ENCODE peak calls at places on chromosomes 13 and 19, in ten cellular contexts. One of them, this sample, is unnamed.

GRCh38 chr13:25169951-25170553 is 2.0 kb downstream of the AMER2 start:
- DNase-seq in fibroblast of the conjunctiva: no peak
- DNase-seq in Peyer's patch: no peak
- DNase-seq in MG63: no peak
- DNase-seq in stimulated activated naive CD8-positive, alpha-beta T cell treated with anti-CD3 and anti-CD28 coated beads, Interleukin-15, amount 100 ng/mL, for 72 hours: no peak
- DNase-seq in activated CD4-positive, alpha-beta T cell treated with anti-CD3 and anti-CD28 coated beads, Interleukin-2, amount 10 ng/mL, durations not matched to agents 24 days and 14 days: no peak
- DNase-seq in A673: peak
- DNase-seq in occipital lobe: no peak
- DNase-seq in sciatic nerve: no peak
- DNase-seq in choroid plexus epithelial cell: no peak
- DNase-seq in this sample: no peak

GRCh38 chr19:15828121-15828620 is 12.7 kb upstream of the OR10H1 start:
- DNase-seq in fibroblast of the conjunctiva: no peak
- DNase-seq in Peyer's patch: no peak
- DNase-seq in MG63: no peak
- DNase-seq in stimulated activated naive CD8-positive, alpha-beta T cell treated with anti-CD3 and anti-CD28 coated beads, Interleukin-15, amount 100 ng/mL, for 72 hours: no peak
- DNase-seq in activated CD4-positive, alpha-beta T cell treated with anti-CD3 and anti-CD28 coated beads, Interleukin-2, amount 10 ng/mL, durations not matched to agents 24 days and 14 days: no peak
- DNase-seq in A673: no peak
- DNase-seq in occipital lobe: no peak
- DNase-seq in sciatic nerve: no peak
- DNase-seq in choroid plexus epithelial cell: no peak
- DNase-seq in this sample: no peak

GRCh38 chr19:1884719-1885334 is 469 bp downstream of the ABHD17A start:
- DNase-seq in fibroblast of the conjunctiva: no peak
- DNase-seq in Peyer's patch: no peak
- DNase-seq in MG63: no peak
- DNase-seq in stimulated activated naive CD8-positive, alpha-beta T cell treated with anti-CD3 and anti-CD28 coated beads, Interleukin-15, amount 100 ng/mL, for 72 hours: no peak
- DNase-seq in activated CD4-positive, alpha-beta T cell treated with anti-CD3 and anti-CD28 coated beads, Interleukin-2, amount 10 ng/mL, durations not matched to agents 24 days and 14 days: peak
- DNase-seq in A673: no peak
- DNase-seq in occipital lobe: no peak
- DNase-seq in sciatic nerve: no peak
- DNase-seq in choroid plexus epithelial cell: no peak
- DNase-seq in this sample: no peak

GRCh38 chr19:16135410-16136127 is 7.9 kb upstream of the HSH2D start:
- DNase-seq in fibroblast of the conjunctiva: no peak
- DNase-seq in Peyer's patch: no peak
- DNase-seq in MG63: no peak
- DNase-seq in stimulated activated naive CD8-positive, alpha-beta T cell treated with anti-CD3 and anti-CD28 coated beads, Interleukin-15, amount 100 ng/mL, for 72 hours: no peak
- DNase-seq in activated CD4-positive, alpha-beta T cell treated with anti-CD3 and anti-CD28 coated beads, Interleukin-2, amount 10 ng/mL, durations not matched to agents 24 days and 14 days: no peak
- DNase-seq in A673: no peak
- DNase-seq in occipital lobe: no peak
- DNase-seq in sciatic nerve: no peak
- DNase-seq in choroid plexus epithelial cell: no peak
- DNase-seq in this sample: no peak

GRCh38 chr19:45506991-45507863 is at the start of gene VASP:
- DNase-seq in fibroblast of the conjunctiva: peak
- DNase-seq in Peyer's patch: peak
- DNase-seq in MG63: peak
- DNase-seq in stimulated activated naive CD8-positive, alpha-beta T cell treated with anti-CD3 and anti-CD28 coated beads, Interleukin-15, amount 100 ng/mL, for 72 hours: peak
- DNase-seq in activated CD4-positive, alpha-beta T cell treated with anti-CD3 and anti-CD28 coated beads, Interleukin-2, amount 10 ng/mL, durations not matched to agents 24 days and 14 days: peak
- DNase-seq in A673: peak
- DNase-seq in occipital lobe: peak
- DNase-seq in sciatic nerve: peak
- DNase-seq in choroid plexus epithelial cell: peak
- DNase-seq in this sample: peak

GRCh38 chr19:7989071-7989575 is 16.3 kb downstream of the ELAVL1 start:
- DNase-seq in fibroblast of the conjunctiva: no peak
- DNase-seq in Peyer's patch: no peak
- DNase-seq in MG63: no peak
- DNase-seq in stimulated activated naive CD8-positive, alpha-beta T cell treated with anti-CD3 and anti-CD28 coated beads, Interleukin-15, amount 100 ng/mL, for 72 hours: no peak
- DNase-seq in activated CD4-positive, alpha-beta T cell treated with anti-CD3 and anti-CD28 coated beads, Interleukin-2, amount 10 ng/mL, durations not matched to agents 24 days and 14 days: no peak
- DNase-seq in A673: no peak
- DNase-seq in occipital lobe: no peak
- DNase-seq in sciatic nerve: no peak
- DNase-seq in choroid plexus epithelial cell: peak
- DNase-seq in this sample: no peak

GRCh38 chr19:49071860-49072547 is 495 bp downstream of the KCNA7 start:
- DNase-seq in fibroblast of the conjunctiva: no peak
- DNase-seq in Peyer's patch: no peak
- DNase-seq in MG63: peak
- DNase-seq in stimulated activated naive CD8-positive, alpha-beta T cell treated with anti-CD3 and anti-CD28 coated beads, Interleukin-15, amount 100 ng/mL, for 72 hours: no peak
- DNase-seq in activated CD4-positive, alpha-beta T cell treated with anti-CD3 and anti-CD28 coated beads, Interleukin-2, amount 10 ng/mL, durations not matched to agents 24 days and 14 days: peak
- DNase-seq in A673: peak
- DNase-seq in occipital lobe: no peak
- DNase-seq in sciatic nerve: no peak
- DNase-seq in choroid plexus epithelial cell: no peak
- DNase-seq in this sample: no peak

GRCh38 chr19:47547175-47547574 is 25.8 kb downstream of the ZNF541 start:
- DNase-seq in fibroblast of the conjunctiva: no peak
- DNase-seq in Peyer's patch: no peak
- DNase-seq in MG63: no peak
- DNase-seq in stimulated activated naive CD8-positive, alpha-beta T cell treated with anti-CD3 and anti-CD28 coated beads, Interleukin-15, amount 100 ng/mL, for 72 hours: no peak
- DNase-seq in activated CD4-positive, alpha-beta T cell treated with anti-CD3 and anti-CD28 coated beads, Interleukin-2, amount 10 ng/mL, durations not matched to agents 24 days and 14 days: no peak
- DNase-seq in A673: no peak
- DNase-seq in occipital lobe: no peak
- DNase-seq in sciatic nerve: no peak
- DNase-seq in choroid plexus epithelial cell: no peak
- DNase-seq in this sample: no peak

GRCh38 chr13:114146629-114147028 is 14.2 kb upstream of the RASA3 start:
- DNase-seq in fibroblast of the conjunctiva: no peak
- DNase-seq in Peyer's patch: no peak
- DNase-seq in MG63: no peak
- DNase-seq in stimulated activated naive CD8-positive, alpha-beta T cell treated with anti-CD3 and anti-CD28 coated beads, Interleukin-15, amount 100 ng/mL, for 72 hours: no peak
- DNase-seq in activated CD4-positive, alpha-beta T cell treated with anti-CD3 and anti-CD28 coated beads, Interleukin-2, amount 10 ng/mL, durations not matched to agents 24 days and 14 days: peak
- DNase-seq in A673: no peak
- DNase-seq in occipital lobe: no peak
- DNase-seq in sciatic nerve: no peak
- DNase-seq in choroid plexus epithelial cell: peak
- DNase-seq in this sample: no peak

GRCh38 chr19:14979498-14980255 is at the start of gene SLC1A6:
- DNase-seq in fibroblast of the conjunctiva: no peak
- DNase-seq in Peyer's patch: no peak
- DNase-seq in MG63: peak
- DNase-seq in stimulated activated naive CD8-positive, alpha-beta T cell treated with anti-CD3 and anti-CD28 coated beads, Interleukin-15, amount 100 ng/mL, for 72 hours: no peak
- DNase-seq in activated CD4-positive, alpha-beta T cell treated with anti-CD3 and anti-CD28 coated beads, Interleukin-2, amount 10 ng/mL, durations not matched to agents 24 days and 14 days: no peak
- DNase-seq in A673: no peak
- DNase-seq in occipital lobe: no peak
- DNase-seq in sciatic nerve: no peak
- DNase-seq in choroid plexus epithelial cell: no peak
- DNase-seq in this sample: no peak

GRCh38 chr13:90020536-90020935 is 1327.0 kb upstream of the MIR17HG start:
- DNase-seq in fibroblast of the conjunctiva: no peak
- DNase-seq in Peyer's patch: no peak
- DNase-seq in MG63: no peak
- DNase-seq in stimulated activated naive CD8-positive, alpha-beta T cell treated with anti-CD3 and anti-CD28 coated beads, Interleukin-15, amount 100 ng/mL, for 72 hours: no peak
- DNase-seq in activated CD4-positive, alpha-beta T cell treated with anti-CD3 and anti-CD28 coated beads, Interleukin-2, amount 10 ng/mL, durations not matched to agents 24 days and 14 days: no peak
- DNase-seq in A673: no peak
- DNase-seq in occipital lobe: no peak
- DNase-seq in sciatic nerve: no peak
- DNase-seq in choroid plexus epithelial cell: no peak
- DNase-seq in this sample: no peak

GRCh38 chr13:111941845-111942447 is 125.0 kb upstream of the SOX1 start:
- DNase-seq in fibroblast of the conjunctiva: no peak
- DNase-seq in Peyer's patch: no peak
- DNase-seq in MG63: no peak
- DNase-seq in stimulated activated naive CD8-positive, alpha-beta T cell treated with anti-CD3 and anti-CD28 coated beads, Interleukin-15, amount 100 ng/mL, for 72 hours: no peak
- DNase-seq in activated CD4-positive, alpha-beta T cell treated with anti-CD3 and anti-CD28 coated beads, Interleukin-2, amount 10 ng/mL, durations not matched to agents 24 days and 14 days: no peak
- DNase-seq in A673: no peak
- DNase-seq in occipital lobe: no peak
- DNase-seq in sciatic nerve: no peak
- DNase-seq in choroid plexus epithelial cell: no peak
- DNase-seq in this sample: no peak

GRCh38 chr19:56110515-56111448 is 10.3 kb downstream of the ZNF787 start:
- DNase-seq in fibroblast of the conjunctiva: no peak
- DNase-seq in Peyer's patch: no peak
- DNase-seq in MG63: peak
- DNase-seq in stimulated activated naive CD8-positive, alpha-beta T cell treated with anti-CD3 and anti-CD28 coated beads, Interleukin-15, amount 100 ng/mL, for 72 hours: no peak
- DNase-seq in activated CD4-positive, alpha-beta T cell treated with anti-CD3 and anti-CD28 coated beads, Interleukin-2, amount 10 ng/mL, durations not matched to agents 24 days and 14 days: no peak
- DNase-seq in A673: no peak
- DNase-seq in occipital lobe: no peak
- DNase-seq in sciatic nerve: no peak
- DNase-seq in choroid plexus epithelial cell: peak
- DNase-seq in this sample: no peak

GRCh38 chr13:46043647-46044046 is 8.9 kb downstream of the ZC3H13 start:
- DNase-seq in fibroblast of the conjunctiva: no peak
- DNase-seq in Peyer's patch: no peak
- DNase-seq in MG63: no peak
- DNase-seq in stimulated activated naive CD8-positive, alpha-beta T cell treated with anti-CD3 and anti-CD28 coated beads, Interleukin-15, amount 100 ng/mL, for 72 hours: no peak
- DNase-seq in activated CD4-positive, alpha-beta T cell treated with anti-CD3 and anti-CD28 coated beads, Interleukin-2, amount 10 ng/mL, durations not matched to agents 24 days and 14 days: no peak
- DNase-seq in A673: no peak
- DNase-seq in occipital lobe: no peak
- DNase-seq in sciatic nerve: no peak
- DNase-seq in choroid plexus epithelial cell: no peak
- DNase-seq in this sample: no peak

GRCh38 chr13:100490692-100491091 is 97.9 kb downstream of the GGACT start:
- DNase-seq in fibroblast of the conjunctiva: no peak
- DNase-seq in Peyer's patch: no peak
- DNase-seq in MG63: no peak
- DNase-seq in stimulated activated naive CD8-positive, alpha-beta T cell treated with anti-CD3 and anti-CD28 coated beads, Interleukin-15, amount 100 ng/mL, for 72 hours: no peak
- DNase-seq in activated CD4-positive, alpha-beta T cell treated with anti-CD3 and anti-CD28 coated beads, Interleukin-2, amount 10 ng/mL, durations not matched to agents 24 days and 14 days: no peak
- DNase-seq in A673: no peak
- DNase-seq in occipital lobe: no peak
- DNase-seq in sciatic nerve: no peak
- DNase-seq in choroid plexus epithelial cell: peak
- DNase-seq in this sample: no peak

GRCh38 chr13:24196593-24197197 is 36.2 kb downstream of the SPATA13 start:
- DNase-seq in fibroblast of the conjunctiva: no peak
- DNase-seq in Peyer's patch: no peak
- DNase-seq in MG63: no peak
- DNase-seq in stimulated activated naive CD8-positive, alpha-beta T cell treated with anti-CD3 and anti-CD28 coated beads, Interleukin-15, amount 100 ng/mL, for 72 hours: no peak
- DNase-seq in activated CD4-positive, alpha-beta T cell treated with anti-CD3 and anti-CD28 coated beads, Interleukin-2, amount 10 ng/mL, durations not matched to agents 24 days and 14 days: no peak
- DNase-seq in A673: no peak
- DNase-seq in occipital lobe: no peak
- DNase-seq in sciatic nerve: no peak
- DNase-seq in choroid plexus epithelial cell: no peak
- DNase-seq in this sample: peak

GRCh38 chr19:40685563-40685962 is 4.9 kb downstream of the NUMBL start:
- DNase-seq in fibroblast of the conjunctiva: no peak
- DNase-seq in Peyer's patch: no peak
- DNase-seq in MG63: no peak
- DNase-seq in stimulated activated naive CD8-positive, alpha-beta T cell treated with anti-CD3 and anti-CD28 coated beads, Interleukin-15, amount 100 ng/mL, for 72 hours: no peak
- DNase-seq in activated CD4-positive, alpha-beta T cell treated with anti-CD3 and anti-CD28 coated beads, Interleukin-2, amount 10 ng/mL, durations not matched to agents 24 days and 14 days: no peak
- DNase-seq in A673: no peak
- DNase-seq in occipital lobe: peak
- DNase-seq in sciatic nerve: no peak
- DNase-seq in choroid plexus epithelial cell: no peak
- DNase-seq in this sample: no peak

GRCh38 chr13:25217023-25217909 is 45.2 kb upstream of the AMER2 start:
- DNase-seq in fibroblast of the conjunctiva: no peak
- DNase-seq in Peyer's patch: no peak
- DNase-seq in MG63: no peak
- DNase-seq in stimulated activated naive CD8-positive, alpha-beta T cell treated with anti-CD3 and anti-CD28 coated beads, Interleukin-15, amount 100 ng/mL, for 72 hours: no peak
- DNase-seq in activated CD4-positive, alpha-beta T cell treated with anti-CD3 and anti-CD28 coated beads, Interleukin-2, amount 10 ng/mL, durations not matched to agents 24 days and 14 days: no peak
- DNase-seq in A673: peak
- DNase-seq in occipital lobe: no peak
- DNase-seq in sciatic nerve: peak
- DNase-seq in choroid plexus epithelial cell: peak
- DNase-seq in this sample: no peak

GRCh38 chr13:100443998-100444328 is 144.6 kb downstream of the GGACT start:
- DNase-seq in fibroblast of the conjunctiva: no peak
- DNase-seq in Peyer's patch: no peak
- DNase-seq in MG63: no peak
- DNase-seq in stimulated activated naive CD8-positive, alpha-beta T cell treated with anti-CD3 and anti-CD28 coated beads, Interleukin-15, amount 100 ng/mL, for 72 hours: no peak
- DNase-seq in activated CD4-positive, alpha-beta T cell treated with anti-CD3 and anti-CD28 coated beads, Interleukin-2, amount 10 ng/mL, durations not matched to agents 24 days and 14 days: no peak
- DNase-seq in A673: no peak
- DNase-seq in occipital lobe: no peak
- DNase-seq in sciatic nerve: no peak
- DNase-seq in choroid plexus epithelial cell: no peak
- DNase-seq in this sample: no peak

GRCh38 chr19:55579766-55580621 is 654 bp downstream of the ZNF579 start:
- DNase-seq in fibroblast of the conjunctiva: no peak
- DNase-seq in Peyer's patch: no peak
- DNase-seq in MG63: peak
- DNase-seq in stimulated activated naive CD8-positive, alpha-beta T cell treated with anti-CD3 and anti-CD28 coated beads, Interleukin-15, amount 100 ng/mL, for 72 hours: no peak
- DNase-seq in activated CD4-positive, alpha-beta T cell treated with anti-CD3 and anti-CD28 coated beads, Interleukin-2, amount 10 ng/mL, durations not matched to agents 24 days and 14 days: peak
- DNase-seq in A673: no peak
- DNase-seq in occipital lobe: no peak
- DNase-seq in sciatic nerve: no peak
- DNase-seq in choroid plexus epithelial cell: peak
- DNase-seq in this sample: peak

GRCh38 chr13:47680752-47681151 is 320.3 kb downstream of the SUCLA2 start:
- DNase-seq in fibroblast of the conjunctiva: no peak
- DNase-seq in Peyer's patch: no peak
- DNase-seq in MG63: no peak
- DNase-seq in stimulated activated naive CD8-positive, alpha-beta T cell treated with anti-CD3 and anti-CD28 coated beads, Interleukin-15, amount 100 ng/mL, for 72 hours: no peak
- DNase-seq in activated CD4-positive, alpha-beta T cell treated with anti-CD3 and anti-CD28 coated beads, Interleukin-2, amount 10 ng/mL, durations not matched to agents 24 days and 14 days: no peak
- DNase-seq in A673: no peak
- DNase-seq in occipital lobe: no peak
- DNase-seq in sciatic nerve: no peak
- DNase-seq in choroid plexus epithelial cell: peak
- DNase-seq in this sample: no peak

GRCh38 chr13:86161257-86161656 is 362.0 kb upstream of the SLITRK6 start:
- DNase-seq in fibroblast of the conjunctiva: no peak
- DNase-seq in Peyer's patch: no peak
- DNase-seq in MG63: no peak
- DNase-seq in stimulated activated naive CD8-positive, alpha-beta T cell treated with anti-CD3 and anti-CD28 coated beads, Interleukin-15, amount 100 ng/mL, for 72 hours: no peak
- DNase-seq in activated CD4-positive, alpha-beta T cell treated with anti-CD3 and anti-CD28 coated beads, Interleukin-2, amount 10 ng/mL, durations not matched to agents 24 days and 14 days: no peak
- DNase-seq in A673: no peak
- DNase-seq in occipital lobe: no peak
- DNase-seq in sciatic nerve: no peak
- DNase-seq in choroid plexus epithelial cell: no peak
- DNase-seq in this sample: no peak

GRCh38 chr13:33472446-33472845 is 186.9 kb upstream of the STARD13 start:
- DNase-seq in fibroblast of the conjunctiva: no peak
- DNase-seq in Peyer's patch: no peak
- DNase-seq in MG63: no peak
- DNase-seq in stimulated activated naive CD8-positive, alpha-beta T cell treated with anti-CD3 and anti-CD28 coated beads, Interleukin-15, amount 100 ng/mL, for 72 hours: no peak
- DNase-seq in activated CD4-positive, alpha-beta T cell treated with anti-CD3 and anti-CD28 coated beads, Interleukin-2, amount 10 ng/mL, durations not matched to agents 24 days and 14 days: no peak
- DNase-seq in A673: no peak
- DNase-seq in occipital lobe: no peak
- DNase-seq in sciatic nerve: no peak
- DNase-seq in choroid plexus epithelial cell: no peak
- DNase-seq in this sample: no peak

GRCh38 chr19:49641688-49642487 is at the start of gene SCAF1:
- DNase-seq in fibroblast of the conjunctiva: peak
- DNase-seq in Peyer's patch: peak
- DNase-seq in MG63: peak
- DNase-seq in stimulated activated naive CD8-positive, alpha-beta T cell treated with anti-CD3 and anti-CD28 coated beads, Interleukin-15, amount 100 ng/mL, for 72 hours: peak
- DNase-seq in activated CD4-positive, alpha-beta T cell treated with anti-CD3 and anti-CD28 coated beads, Interleukin-2, amount 10 ng/mL, durations not matched to agents 24 days and 14 days: peak
- DNase-seq in A673: peak
- DNase-seq in occipital lobe: peak
- DNase-seq in sciatic nerve: peak
- DNase-seq in choroid plexus epithelial cell: peak
- DNase-seq in this sample: peak

GRCh38 chr19:34707661-34708060 is 26.4 kb upstream of the ZNF181 start:
- DNase-seq in fibroblast of the conjunctiva: no peak
- DNase-seq in Peyer's patch: no peak
- DNase-seq in MG63: no peak
- DNase-seq in stimulated activated naive CD8-positive, alpha-beta T cell treated with anti-CD3 and anti-CD28 coated beads, Interleukin-15, amount 100 ng/mL, for 72 hours: no peak
- DNase-seq in activated CD4-positive, alpha-beta T cell treated with anti-CD3 and anti-CD28 coated beads, Interleukin-2, amount 10 ng/mL, durations not matched to agents 24 days and 14 days: no peak
- DNase-seq in A673: no peak
- DNase-seq in occipital lobe: no peak
- DNase-seq in sciatic nerve: no peak
- DNase-seq in choroid plexus epithelial cell: no peak
- DNase-seq in this sample: no peak

GRCh38 chr13:26325876-26326275 is 71.9 kb downstream of the CDK8 start:
- DNase-seq in fibroblast of the conjunctiva: no peak
- DNase-seq in Peyer's patch: no peak
- DNase-seq in MG63: no peak
- DNase-seq in stimulated activated naive CD8-positive, alpha-beta T cell treated with anti-CD3 and anti-CD28 coated beads, Interleukin-15, amount 100 ng/mL, for 72 hours: no peak
- DNase-seq in activated CD4-positive, alpha-beta T cell treated with anti-CD3 and anti-CD28 coated beads, Interleukin-2, amount 10 ng/mL, durations not matched to agents 24 days and 14 days: no peak
- DNase-seq in A673: no peak
- DNase-seq in occipital lobe: no peak
- DNase-seq in sciatic nerve: no peak
- DNase-seq in choroid plexus epithelial cell: peak
- DNase-seq in this sample: no peak

GRCh38 chr13:32224916-32225315 is 90.2 kb downstream of the ZAR1L start:
- DNase-seq in fibroblast of the conjunctiva: no peak
- DNase-seq in Peyer's patch: no peak
- DNase-seq in MG63: no peak
- DNase-seq in stimulated activated naive CD8-positive, alpha-beta T cell treated with anti-CD3 and anti-CD28 coated beads, Interleukin-15, amount 100 ng/mL, for 72 hours: no peak
- DNase-seq in activated CD4-positive, alpha-beta T cell treated with anti-CD3 and anti-CD28 coated beads, Interleukin-2, amount 10 ng/mL, durations not matched to agents 24 days and 14 days: no peak
- DNase-seq in A673: no peak
- DNase-seq in occipital lobe: no peak
- DNase-seq in sciatic nerve: no peak
- DNase-seq in choroid plexus epithelial cell: peak
- DNase-seq in this sample: no peak

GRCh38 chr19:33193269-33193863 is 764 bp upstream of the LRP3 start:
- DNase-seq in fibroblast of the conjunctiva: no peak
- DNase-seq in Peyer's patch: no peak
- DNase-seq in MG63: no peak
- DNase-seq in stimulated activated naive CD8-positive, alpha-beta T cell treated with anti-CD3 and anti-CD28 coated beads, Interleukin-15, amount 100 ng/mL, for 72 hours: no peak
- DNase-seq in activated CD4-positive, alpha-beta T cell treated with anti-CD3 and anti-CD28 coated beads, Interleukin-2, amount 10 ng/mL, durations not matched to agents 24 days and 14 days: no peak
- DNase-seq in A673: no peak
- DNase-seq in occipital lobe: no peak
- DNase-seq in sciatic nerve: no peak
- DNase-seq in choroid plexus epithelial cell: no peak
- DNase-seq in this sample: no peak